ENCODE peak calls at places on chromosomes 12 and 14, in six cellular contexts. Y is dorsolateral prefrontal cortex; I is upper lobe of right lung; A is activated CD4-positive, alpha-beta T cell treated with anti-CD3 and anti-CD28 coated beads for 48 hours; X is putamen; G is iPS-NIHi11. R is an unnamed sample.
A peak's percentile ranks its signal among the peaks of the same experiment; 100 is the strongest.

GRCh38 chr12:52692253-52692652 is 11.1 kb downstream of the KRT77 start:
- DNase-seq in A (no peak), G (peak; percentile 73), Y (no peak), X (no peak), I (no peak), R (no peak)

GRCh38 chr14:81245771-81246170 is 25.0 kb upstream of the GTF2A1 start:
- DNase-seq in A (no peak), I (no peak), X (no peak), G (no peak), Y (no peak), R (no peak)

GRCh38 chr14:71388336-71388735 is 481.1 kb downstream of the PCNX1 start:
- DNase-seq in G (no peak), Y (no peak), I (no peak), X (no peak), A (no peak), R (no peak)

GRCh38 chr12:132593071-132593470 is 17.3 kb downstream of the LRCOL1 start:
- DNase-seq in A (no peak), X (no peak), Y (no peak), G (no peak), I (no peak), R (no peak)

GRCh38 chr14:83300454-83301064 is 1766.9 kb upstream of the SEL1L start:
- DNase-seq in Y (no peak), A (no peak), I (no peak), G (peak; percentile 15), X (peak; percentile 17), R (no peak)

GRCh38 chr12:34394211-34395055 is 372.1 kb downstream of the ALG10 start:
- DNase-seq in X (no peak), A (no peak), I (peak; percentile 47), G (peak; percentile 2), Y (peak; percentile 32), R (no peak)

GRCh38 chr14:39946796-39947195 is 514.6 kb upstream of the FBXO33 start:
- DNase-seq in A (no peak), I (no peak), X (no peak), Y (no peak), G (no peak), R (no peak)

GRCh38 chr14:97791906-97792305 is 994.7 kb downstream of the VRK1 start:
- DNase-seq in G (no peak), X (no peak), I (no peak), Y (no peak), A (no peak), R (no peak)

GRCh38 chr14:93549578-93549977 is 118.8 kb downstream of the UNC79 start:
- DNase-seq in G (no peak), X (no peak), Y (no peak), I (no peak), A (no peak), R (no peak)

GRCh38 chr14:100072783-100073346 is 7.6 kb downstream of the EVL start:
- DNase-seq in G (no peak), I (peak; percentile 84), Y (no peak), A (peak; percentile 75), X (no peak), R (peak; percentile 32)

GRCh38 chr12:65810036-65810435 is 14.2 kb upstream of the HMGA2 start:
- DNase-seq in A (no peak), G (no peak), Y (no peak), X (no peak), I (no peak), R (no peak)

GRCh38 chr12:47556631-47557030 is 149.2 kb downstream of the RPAP3 start:
- DNase-seq in A (no peak), X (no peak), G (no peak), Y (no peak), I (no peak), R (no peak)

GRCh38 chr14:20458031-20458789 is 3.0 kb downstream of the PIP4P1 start:
- DNase-seq in G (no peak), A (no peak), Y (no peak), I (no peak), X (no peak), R (no peak)

GRCh38 chr14:53330441-53330840 is 177.3 kb upstream of the DDHD1 start:
- DNase-seq in Y (no peak), I (no peak), A (no peak), G (no peak), X (no peak), R (no peak)

GRCh38 chr14:73851567-73852382 is at the start of gene PTGR2:
- DNase-seq in A (peak; percentile 93), I (peak; percentile 98), Y (peak; percentile 95), X (peak; percentile 92), G (peak; percentile 100), R (peak; percentile 89)

GRCh38 chr12:45336762-45337596 is 121.1 kb downstream of the ANO6 start:
- DNase-seq in A (no peak), Y (no peak), X (no peak), G (no peak), I (no peak), R (no peak)

GRCh38 chr12:33180921-33181320 is 258.7 kb downstream of the SYT10 start:
- DNase-seq in G (no peak), I (no peak), Y (no peak), A (no peak), X (no peak), R (no peak)

GRCh38 chr12:12903642-12904609 is 12.6 kb downstream of the GPRC5A start:
- DNase-seq in A (no peak), I (no peak), X (no peak), Y (no peak), G (no peak), R (no peak)

GRCh38 chr14:103716091-103716801 is 636 bp downstream of the ZFYVE21 start:
- DNase-seq in G (peak; percentile 71), Y (no peak), I (peak; percentile 81), X (no peak), A (no peak), R (no peak)

GRCh38 chr14:26290007-26290530 is 307.8 kb downstream of the NOVA1 start:
- DNase-seq in Y (no peak), G (no peak), A (no peak), X (no peak), I (no peak), R (no peak)

GRCh38 chr14:96975116-96975515 is 177.9 kb downstream of the VRK1 start:
- DNase-seq in A (no peak), I (no peak), G (no peak), Y (no peak), X (no peak), R (no peak)

GRCh38 chr12:52952082-52952801 is 3.3 kb downstream of the KRT18 start:
- DNase-seq in X (no peak), I (peak; percentile 83), G (no peak), Y (no peak), A (peak; percentile 7), R (peak; percentile 63)

GRCh38 chr12:86042062-86042461 is 168.0 kb downstream of the NTS start:
- DNase-seq in Y (no peak), A (no peak), I (no peak), X (no peak), G (no peak), R (no peak)

GRCh38 chr14:103623883-103624482 is 5.0 kb upstream of the KLC1 start:
- DNase-seq in A (no peak), Y (no peak), I (peak; percentile 85), X (no peak), G (no peak), R (no peak)

GRCh38 chr14:103920981-103921854 is 7.0 kb upstream of the TDRD9 start:
- DNase-seq in I (peak; percentile 97), X (peak; percentile 94), A (peak; percentile 95), Y (peak; percentile 94), G (peak; percentile 97), R (peak; percentile 86)

GRCh38 chr12:2894961-2895360 is 4.3 kb downstream of the TULP3 start:
- DNase-seq in Y (no peak), X (no peak), I (no peak), G (no peak), A (no peak), R (no peak)

GRCh38 chr12:7555752-7556151 is 52.2 kb upstream of the CD163 start:
- DNase-seq in I (no peak), X (no peak), G (no peak), Y (no peak), A (no peak), R (no peak)

GRCh38 chr12:29795715-29796114 is 12.0 kb upstream of the TMTC1 start:
- DNase-seq in X (no peak), Y (no peak), I (no peak), A (no peak), G (no peak), R (no peak)

GRCh38 chr12:55720894-55721444 is 776 bp downstream of the RDH5 start:
- DNase-seq in X (no peak), A (no peak), I (peak; percentile 78), G (peak; percentile 61), Y (peak; percentile 84), R (peak; percentile 59)

GRCh38 chr12:32039341-32039740 is 67.3 kb upstream of the BICD1 start:
- DNase-seq in G (peak; percentile 19), X (no peak), Y (no peak), A (no peak), I (no peak), R (no peak)

GRCh38 chr14:32352631-32353030 is 23.5 kb downstream of the AKAP6 start:
- DNase-seq in G (no peak), Y (no peak), I (no peak), X (no peak), A (no peak), R (no peak)

GRCh38 chr14:83473846-83474245 is 1940.2 kb upstream of the SEL1L start:
- DNase-seq in Y (no peak), G (no peak), I (no peak), A (no peak), X (no peak), R (no peak)

R was measured in prostate gland.